ENCODE peak calls at places on chromosomes 7 and 10, in seven cellular contexts. E is fibroblast of lung; S is small intestine; J is choroid plexus epithelial cell; H is foreskin fibroblast; O is stomach; R is CD8-positive, alpha-beta T cell. Z is an unnamed sample.
A peak's percentile ranks its signal among the peaks of the same experiment; 100 is the strongest.

GRCh38 chr7:84100866-84101265 is 93.7 kb downstream of the SEMA3A start:
- DNase-seq in E (peak; percentile 70), S (no peak), J (peak; percentile 64), H (peak; percentile 16), O (no peak), R (no peak), Z (peak; percentile 52)

GRCh38 chr10:34808789-34809745 is 6.0 kb downstream of the PARD3 start:
- DNase-seq in E (peak; percentile 43), S (no peak), J (peak; percentile 56), H (no peak), O (no peak), R (no peak), Z (no peak)

GRCh38 chr7:156014201-156014600 is 201.9 kb upstream of the SHH start:
- DNase-seq in E (no peak), S (no peak), J (no peak), H (no peak), O (no peak), R (no peak), Z (no peak)

GRCh38 chr7:142391191-142391992 is 133.5 kb upstream of the PRSS58 start:
- DNase-seq in E (no peak), S (no peak), J (peak; percentile 21), H (no peak), O (no peak), R (no peak), Z (no peak)

GRCh38 chr10:122243560-122243959 is 27.5 kb upstream of the BTBD16 start:
- DNase-seq in E (peak; percentile 82), S (no peak), J (no peak), H (no peak), O (no peak), R (no peak), Z (peak; percentile 52)

GRCh38 chr7:26630361-26630760 is 234.0 kb downstream of the SKAP2 start:
- DNase-seq in E (no peak), S (no peak), J (no peak), H (no peak), O (no peak), R (no peak), Z (no peak)

GRCh38 chr7:23264916-23265458 is 18.4 kb downstream of the GPNMB start:
- DNase-seq in E (no peak), S (no peak), J (no peak), H (no peak), O (no peak), R (no peak), Z (no peak)

GRCh38 chr10:36492590-36493510 is 632.5 kb upstream of the ANKRD30A start:
- DNase-seq in E (peak; percentile 63), S (no peak), J (peak; percentile 51), H (no peak), O (no peak), R (no peak), Z (no peak)

GRCh38 chr10:86668297-86669165 is at the start of gene LDB3:
- DNase-seq in E (peak; percentile 63), S (peak; percentile 28), J (no peak), H (no peak), O (peak; percentile 33), R (no peak), Z (no peak)

GRCh38 chr7:31933481-31933880 is 136.7 kb downstream of the PDE1C start:
- DNase-seq in E (no peak), S (no peak), J (no peak), H (no peak), O (no peak), R (no peak), Z (no peak)

GRCh38 chr10:129953541-129954031 is 10.5 kb downstream of the EBF3 start:
- DNase-seq in E (no peak), S (no peak), J (no peak), H (peak; percentile 67), O (peak; percentile 8), R (no peak), Z (no peak)

GRCh38 chr7:123573371-123573770 is 15.8 kb upstream of the NDUFA5 start:
- DNase-seq in E (no peak), S (no peak), J (no peak), H (no peak), O (no peak), R (no peak), Z (no peak)

GRCh38 chr7:12199363-12199762 is 11.7 kb upstream of the TMEM106B start:
- DNase-seq in E (no peak), S (peak; percentile 8), J (peak; percentile 67), H (no peak), O (no peak), R (no peak), Z (no peak)

GRCh38 chr10:44325157-44325556 is 59.7 kb downstream of the CXCL12 start:
- DNase-seq in E (no peak), S (peak; percentile 96), J (no peak), H (no peak), O (peak; percentile 53), R (no peak), Z (no peak)

GRCh38 chr10:8298871-8299570 is 244.5 kb downstream of the GATA3 start:
- DNase-seq in E (no peak), S (no peak), J (no peak), H (no peak), O (no peak), R (no peak), Z (no peak)

GRCh38 chr7:539731-540411 is 20.2 kb upstream of the PDGFA start:
- DNase-seq in E (peak; percentile 52), S (peak; percentile 95), J (no peak), H (no peak), O (peak; percentile 56), R (no peak), Z (no peak)

GRCh38 chr10:58667658-58668310 is 155.1 kb downstream of the BICC1 start:
- DNase-seq in E (no peak), S (no peak), J (no peak), H (no peak), O (no peak), R (no peak), Z (no peak)

GRCh38 chr10:24616536-24616935 is 107.2 kb downstream of the ARHGAP21 start:
- DNase-seq in E (no peak), S (no peak), J (no peak), H (no peak), O (no peak), R (no peak), Z (no peak)

GRCh38 chr10:44962870-44963738 is 3.5 kb downstream of the RASSF4 start:
- DNase-seq in E (no peak), S (peak; percentile 62), J (no peak), H (no peak), O (no peak), R (no peak), Z (peak; percentile 71)

GRCh38 chr10:110637558-110638053 is 6.5 kb upstream of the RBM20 start:
- DNase-seq in E (no peak), S (no peak), J (no peak), H (no peak), O (no peak), R (no peak), Z (no peak)

GRCh38 chr10:45241865-45242518 is 73.4 kb downstream of the OR13A1 start:
- DNase-seq in E (no peak), S (no peak), J (peak; percentile 23), H (no peak), O (no peak), R (no peak), Z (no peak)

GRCh38 chr7:78232806-78233205 is 434.2 kb downstream of the PHTF2 start:
- DNase-seq in E (no peak), S (no peak), J (no peak), H (no peak), O (no peak), R (no peak), Z (no peak)

GRCh38 chr10:102965455-102965854 is 47.4 kb downstream of the CNNM2 start:
- DNase-seq in E (no peak), S (peak; percentile 72), J (no peak), H (no peak), O (no peak), R (no peak), Z (no peak)

GRCh38 chr10:109588259-109588658 is 335.1 kb downstream of the XPNPEP1 start:
- DNase-seq in E (no peak), S (no peak), J (no peak), H (no peak), O (no peak), R (no peak), Z (no peak)

DNA sequence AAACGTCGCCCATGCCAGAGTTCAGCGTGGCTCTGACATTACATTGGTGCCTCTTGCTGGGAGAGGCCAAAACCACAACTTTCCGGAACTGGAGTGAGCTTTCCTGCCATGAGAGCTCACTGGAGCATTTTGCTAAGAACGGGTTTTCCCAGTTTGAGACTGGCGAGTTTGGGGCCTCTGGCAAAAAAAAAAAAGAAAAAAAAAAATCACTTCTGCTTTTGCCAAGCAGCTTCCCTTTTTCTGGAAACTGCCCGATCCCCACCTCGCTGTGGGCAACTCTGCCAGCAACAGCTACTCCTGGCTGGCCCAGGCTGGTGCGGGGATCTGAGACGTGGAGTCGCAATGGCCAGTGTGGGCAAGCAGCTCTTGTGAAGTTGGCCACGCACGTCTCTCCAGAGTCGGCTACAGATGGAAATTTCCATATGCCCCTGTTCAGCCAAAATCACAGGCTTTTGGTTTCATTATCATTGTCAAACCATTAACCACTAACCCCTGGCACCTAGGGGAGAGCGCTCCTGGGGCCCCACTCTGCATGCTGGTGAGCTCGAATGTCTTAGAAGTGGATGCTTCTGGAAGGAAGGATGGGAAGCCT is 25.7 kb downstream of the PRKAG2 start:
- DNase-seq in E (no peak), S (no peak), J (peak; percentile 25), H (no peak), O (peak; percentile 80), R (no peak), Z (no peak)
- H3K4me3 ChIP-seq in E (no peak overlapping the region), S (no peak overlapping the region), J (no peak overlapping the region), H (no peak overlapping the region), O (peak overlapping the region; percentile 21), R (no peak overlapping the region), Z (no peak overlapping the region)

GRCh38 chr10:96290368-96291133 is 13.7 kb upstream of the DNTT start:
- DNase-seq in E (no peak), S (no peak), J (no peak), H (no peak), O (no peak), R (no peak), Z (no peak)

GRCh38 chr10:96285331-96285752 is 14.0 kb upstream of the BLNK start:
- DNase-seq in E (no peak), S (peak; percentile 32), J (no peak), H (no peak), O (no peak), R (no peak), Z (no peak)

GRCh38 chr10:96288151-96288621 is 16.0 kb upstream of the DNTT start:
- DNase-seq in E (no peak), S (peak; percentile 73), J (no peak), H (no peak), O (no peak), R (no peak), Z (no peak)

GRCh38 chr10:96289218-96289910 is 14.9 kb upstream of the DNTT start:
- DNase-seq in E (no peak), S (no peak), J (no peak), H (no peak), O (no peak), R (no peak), Z (no peak)

GRCh38 chr10:96287392-96288105 is 16.2 kb upstream of the BLNK start:
- DNase-seq in E (peak; percentile 2), S (peak; percentile 89), J (peak; percentile 14), H (no peak), O (peak; percentile 35), R (no peak), Z (no peak)
- H3K4me3 ChIP-seq in E (no peak overlapping the region), S (no peak overlapping the region), J (no peak overlapping the region), H (no peak overlapping the region), O (no peak overlapping the region), R (no peak overlapping the region), Z (no peak overlapping the region)

GRCh38 chr10:63323930-63324854 is 141.6 kb downstream of the JMJD1C start:
- DNase-seq in E (no peak), S (no peak), J (no peak), H (no peak), O (no peak), R (no peak), Z (no peak)
- H3K4me3 ChIP-seq in E (no peak overlapping the region), S (no peak overlapping the region), J (no peak overlapping the region), H (no peak overlapping the region), O (no peak overlapping the region), R (no peak overlapping the region), Z (no peak overlapping the region)

GRCh38 chr10:21292763-21293517 is 232.5 kb downstream of the SKIDA1 start:
- DNase-seq in E (peak; percentile 98), S (peak; percentile 2), J (peak; percentile 99), H (peak; percentile 94), O (no peak), R (no peak), Z (peak; percentile 96)
- H3K4me3 ChIP-seq in E (peak overlapping the region; percentile 5), S (no peak overlapping the region), J (peak overlapping the region; percentile 35), H (peak overlapping the region; percentile 40), O (peak overlapping the region; percentile 5), R (no peak overlapping the region), Z (peak overlapping the region; percentile 20)

Z was measured in skeletal muscle cell.